ENCODE peak calls at places on chromosomes 12 and 14, in four cellular contexts. Y, D, S and T are unnamed samples. For H3K4me1, the result is how much of the 10 kb centered on the place peaks cover.

GRCh38 chr12:41189395-41190251 is 1.5 kb downstream of the PDZRN4 start:
- ATAC-seq in Y (no peak), D (peak), S (no peak), T (peak)

GRCh38 chr14:72901361-72901760 is 7.5 kb upstream of the DPF3 start:
- ATAC-seq in Y (no peak), D (no peak), S (no peak), T (no peak)

GRCh38 chr14:31788340-31788739 is 227.1 kb downstream of the NUBPL start:
- ATAC-seq in Y (no peak), D (no peak), S (peak), T (no peak)

GRCh38 chr12:94042321-94042720 is 106.1 kb upstream of the PLXNC1 start:
- ATAC-seq in Y (no peak), D (no peak), S (no peak), T (no peak)

GRCh38 chr14:93395227-93395626 is 35.5 kb upstream of the UNC79 start:
- ATAC-seq in Y (no peak), D (no peak), S (no peak), T (no peak)

GRCh38 chr14:31142455-31143087 is 65.0 kb downstream of the HECTD1 start:
- ATAC-seq in Y (no peak), D (no peak), S (no peak), T (no peak)

GRCh38 chr12:116160196-116160595 is 117.3 kb downstream of the MED13L start:
- ATAC-seq in Y (no peak), D (peak), S (peak), T (no peak)

GRCh38 chr12:3326850-3327780 is 163.9 kb upstream of the PRMT8 start:
- ATAC-seq in Y (no peak), D (no peak), S (no peak), T (no peak)

GRCh38 chr14:51963164-51963733 is 26.1 kb upstream of the RTRAF start:
- ATAC-seq in Y (no peak), D (no peak), S (no peak), T (no peak)

GRCh38 chr12:6613015-6613775 is 6.0 kb upstream of the CHD4 start:
- ATAC-seq in Y (peak), D (no peak), S (peak), T (peak)

GRCh38 chr12:96103067-96103650 is 67.8 kb upstream of the LTA4H start:
- ATAC-seq in Y (peak), D (no peak), S (no peak), T (peak)

GRCh38 chr12:25884024-25884919 is 74.2 kb upstream of the RASSF8 start:
- ATAC-seq in Y (peak), D (no peak), S (no peak), T (peak)

GRCh38 chr14:87992349-87992719 is 648 bp downstream of the GALC start:
- ATAC-seq in Y (peak), D (peak), S (no peak), T (no peak)

GRCh38 chr12:46269429-46270241 is 792 bp upstream of the SLC38A1 start:
- ATAC-seq in Y (peak), D (peak), S (peak), T (no peak)

GRCh38 chr12:32586390-32586789 is 92.7 kb upstream of the DNM1L start:
- ATAC-seq in Y (no peak), D (no peak), S (no peak), T (no peak)

GRCh38 chr12:113089839-113090238 is 33.3 kb downstream of the DTX1 start:
- ATAC-seq in Y (no peak), D (no peak), S (no peak), T (no peak)

GRCh38 chr12:130933269-130933995 is 20.3 kb upstream of the ADGRD1 start:
- ATAC-seq in Y (peak), D (peak), S (peak), T (no peak)

DNA sequence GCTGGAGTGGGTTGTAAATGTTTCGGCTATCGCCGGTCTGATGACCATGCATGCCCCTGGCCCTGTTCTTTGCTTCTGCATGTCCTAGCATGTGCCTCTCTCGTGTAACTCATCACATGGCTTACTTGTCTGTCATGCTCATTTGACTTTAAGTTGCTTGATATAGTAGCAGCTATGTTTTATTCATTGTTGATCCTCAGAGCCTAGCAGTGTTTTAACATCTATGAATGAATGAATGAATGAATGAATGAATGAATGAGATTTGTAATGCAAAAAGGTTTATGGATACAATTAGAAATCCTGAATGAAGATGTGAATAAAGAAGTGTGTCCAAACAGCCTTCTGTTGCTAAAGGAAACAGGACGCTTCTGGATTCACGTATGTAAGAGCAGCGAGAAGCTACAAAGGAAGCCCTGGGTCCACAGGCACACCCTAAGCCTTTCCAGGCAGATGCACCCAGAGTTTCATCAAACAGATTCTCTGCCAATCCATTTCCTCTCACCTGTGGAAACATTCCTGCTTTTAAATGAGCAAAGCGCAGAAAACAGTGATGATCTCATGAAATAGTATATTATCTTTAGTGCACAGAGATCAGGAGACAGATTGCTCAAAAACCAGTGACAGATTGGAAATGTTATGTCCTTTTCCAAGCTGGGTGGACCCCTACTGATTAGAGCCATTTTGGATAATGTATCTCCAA is 3.4 kb downstream of the GSG1 start:
- ATAC-seq in Y (no peak), D (no peak), S (no peak), T (no peak)
- H3K4me3 ChIP-seq in Y (peak), D (no peak), S (peak), T (no peak)

GRCh38 chr12:51321882-51322281 is 2.1 kb downstream of the BIN2 start:
- ATAC-seq in Y (no peak), D (no peak), S (no peak), T (no peak)

GRCh38 chr12:51323317-51323960 is 535 bp downstream of the BIN2 start:
- ATAC-seq in Y (peak), D (no peak), S (no peak), T (peak)

GRCh38 chr12:51320695-51321320 is 3.2 kb downstream of the BIN2 start:
- ATAC-seq in Y (no peak), D (peak), S (no peak), T (no peak)

GRCh38 chr12:51323966-51324895 is at the start of gene BIN2:
- ATAC-seq in Y (peak), D (no peak), S (no peak), T (peak)

GRCh38 chr12:51322452-51322851 is 1.5 kb downstream of the BIN2 start:
- ATAC-seq in Y (no peak), D (no peak), S (no peak), T (no peak)
- H3K4me1 ChIP-seq in Y (half or more), D (under half), S (under half), T (under half)

GRCh38 chr12:52164624-52165023 is 27.2 kb downstream of the KRT80 start:
- ATAC-seq in Y (no peak), D (no peak), S (peak), T (no peak)

GRCh38 chr12:52165096-52165855 is 26.5 kb downstream of the KRT80 start:
- ATAC-seq in Y (no peak), D (peak), S (no peak), T (no peak)

GRCh38 chr12:52166672-52167071 is 25.1 kb downstream of the KRT80 start:
- ATAC-seq in Y (no peak), D (no peak), S (no peak), T (no peak)

GRCh38 chr12:52160200-52160599 is 31.6 kb downstream of the KRT80 start:
- ATAC-seq in Y (no peak), D (no peak), S (no peak), T (no peak)

GRCh38 chr12:52162971-52163370 is 28.8 kb downstream of the KRT80 start:
- ATAC-seq in Y (no peak), D (no peak), S (no peak), T (no peak)
- H3K4me3 ChIP-seq in Y (no peak), D (no peak), S (no peak), T (no peak)

GRCh38 chr12:111428728-111429175 is 23.0 kb downstream of the SH2B3 start:
- ATAC-seq in Y (peak), D (no peak), S (no peak), T (no peak)

GRCh38 chr12:111431772-111432171 is 26.0 kb downstream of the SH2B3 start:
- ATAC-seq in Y (no peak), D (no peak), S (no peak), T (no peak)

GRCh38 chr12:111428081-111428727 is 22.5 kb downstream of the SH2B3 start:
- ATAC-seq in Y (no peak), D (no peak), S (no peak), T (no peak)

GRCh38 chr12:111429760-111430417 is 24.2 kb downstream of the SH2B3 start:
- ATAC-seq in Y (no peak), D (no peak), S (no peak), T (no peak)

GRCh38 chr12:111430418-111431353 is 25.0 kb downstream of the SH2B3 start:
- ATAC-seq in Y (no peak), D (no peak), S (no peak), T (no peak)
- H3K4me1 ChIP-seq in Y (half or more), D (under half), S (under half), T (half or more)

GRCh38 chr14:50704454-50705010 is 36.4 kb upstream of the SAV1 start:
- ATAC-seq in Y (no peak), D (no peak), S (no peak), T (no peak)
- H3K4me3 ChIP-seq in Y (no peak), D (no peak), S (no peak), T (no peak)

GRCh38 chr12:79678306-79678705 is 12.5 kb downstream of the PAWR start:
- ATAC-seq in Y (no peak), D (no peak), S (no peak), T (no peak)

GRCh38 chr12:79673334-79673733 is 17.4 kb downstream of the PAWR start:
- ATAC-seq in Y (no peak), D (no peak), S (no peak), T (no peak)

GRCh38 chr12:79677667-79678066 is 13.1 kb downstream of the PAWR start:
- ATAC-seq in Y (no peak), D (no peak), S (no peak), T (no peak)

GRCh38 chr12:79674629-79675028 is 16.1 kb downstream of the PAWR start:
- ATAC-seq in Y (no peak), D (no peak), S (no peak), T (no peak)

DNA sequence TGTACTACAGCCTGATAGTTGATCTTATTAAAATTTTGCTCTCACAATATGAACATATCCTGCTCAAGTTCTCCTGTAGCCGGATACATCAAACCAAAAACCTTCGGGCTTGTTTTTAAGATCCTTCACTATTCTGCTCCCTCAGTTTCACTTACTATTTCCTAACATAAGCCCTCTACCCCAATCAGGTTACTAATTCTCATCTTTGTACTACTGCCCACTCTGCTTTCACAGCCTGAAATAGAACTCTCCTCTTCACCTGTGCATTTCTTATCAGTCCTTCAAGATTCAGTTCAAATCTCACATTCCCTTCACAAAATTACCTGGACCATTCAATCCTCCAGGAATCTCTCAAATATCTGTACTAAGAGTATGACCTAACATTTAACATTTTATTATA is 14.2 kb downstream of the PAWR start:
- ATAC-seq in Y (no peak), D (no peak), S (no peak), T (no peak)
- H3K4me1 ChIP-seq in Y (under half), D (under half), S (under half), T (under half)

GRCh38 chr14:105397350-105397931 is 897 bp upstream of the TEX22 start:
- ATAC-seq in Y (no peak), D (peak), S (peak), T (no peak)

GRCh38 chr14:105393151-105393550 is 5.2 kb upstream of the TEX22 start:
- ATAC-seq in Y (no peak), D (no peak), S (no peak), T (no peak)

GRCh38 chr14:105398044-105398725 is at the start of gene TEX22:
- ATAC-seq in Y (peak), D (peak), S (peak), T (peak)

GRCh38 chr14:105394714-105395537 is 3.4 kb upstream of the TEX22 start:
- ATAC-seq in Y (no peak), D (no peak), S (no peak), T (no peak)

DNA sequence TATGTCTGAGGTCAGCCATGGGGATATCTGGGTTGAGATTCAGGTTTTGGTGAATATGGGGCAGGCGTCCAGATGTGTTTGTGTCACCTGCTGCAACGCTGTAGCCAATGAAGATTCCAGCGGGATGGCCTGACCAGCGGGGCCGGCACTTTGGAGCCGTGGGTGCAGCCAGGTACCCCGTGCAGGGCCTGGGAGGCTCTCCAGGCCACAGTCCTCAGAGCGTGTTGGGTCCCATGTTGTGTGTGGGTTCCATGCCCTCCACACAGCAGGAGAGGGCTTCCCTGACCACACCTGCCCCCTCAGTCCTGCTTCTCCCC is 2.8 kb upstream of the TEX22 start:
- ATAC-seq in Y (no peak), D (no peak), S (no peak), T (no peak)
- H3K4me3 ChIP-seq in Y (no peak), D (no peak), S (no peak), T (no peak)

DNA sequence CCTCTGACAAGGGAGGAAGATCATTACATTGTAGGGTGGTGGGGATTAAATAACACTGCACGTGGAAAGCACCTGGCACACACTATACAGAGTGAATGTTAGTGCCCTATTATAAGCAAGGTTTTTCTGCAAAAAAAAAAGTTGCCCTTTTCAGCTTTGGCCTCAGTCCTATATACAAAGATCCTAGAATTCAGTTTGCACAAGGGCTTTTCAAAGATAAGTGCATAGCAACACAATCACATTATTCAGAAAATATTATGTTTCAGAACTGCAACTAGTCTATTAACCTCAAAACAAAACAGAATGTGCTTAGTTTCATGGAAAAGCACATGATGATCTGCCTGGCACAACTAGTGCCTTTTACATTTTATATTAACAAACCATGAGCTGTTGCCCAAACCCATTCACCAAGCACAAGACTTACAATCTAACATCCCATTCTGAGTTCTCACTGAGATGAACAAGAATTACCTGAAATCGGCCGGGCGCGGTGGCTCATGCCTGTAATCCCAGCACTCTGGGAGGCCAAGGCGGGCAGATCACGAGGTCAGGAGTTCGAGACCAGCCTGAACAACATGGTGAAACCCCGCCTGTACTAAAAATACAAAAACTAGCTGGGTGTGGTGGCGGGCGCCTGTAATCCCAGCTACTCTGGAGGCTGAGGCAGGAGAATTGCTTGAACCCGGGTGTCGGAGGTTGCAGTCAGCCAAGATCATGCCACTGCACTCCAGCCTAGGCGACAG is 1.8 kb downstream of the TM7SF3 start:
- ATAC-seq in Y (peak), D (no peak), S (no peak), T (no peak)
- H3K4me1 ChIP-seq in Y (half or more), D (under half), S (under half), T (under half)

GRCh38 chr12:99985631-99986030 is 895 bp upstream of the ANKS1B start:
- ATAC-seq in Y (no peak), D (no peak), S (no peak), T (no peak)
- H3K4me3 ChIP-seq in Y (peak), D (peak), S (no peak), T (peak)

GRCh38 chr14:59347915-59348314 is 117.3 kb downstream of the GPR135 start:
- ATAC-seq in Y (no peak), D (no peak), S (no peak), T (no peak)
- H3K4me1 ChIP-seq in Y (under half), D (under half), S (under half), T (under half)